ENCODE peak calls at places on chromosomes 11 and 22, in five cellular contexts. E, U, H, R and L are unnamed samples.

GRCh38 chr11:130655308-130655707 is 206.9 kb downstream of the ADAMTS15 start:
- DNase-seq in E (no peak), U (no peak), H (no peak), R (no peak), L (no peak)

GRCh38 chr11:17810736-17811135 is 76.2 kb downstream of the KCNC1 start:
- DNase-seq in E (peak), U (no peak), H (no peak), R (no peak), L (no peak)

GRCh38 chr11:37259734-37260133 is 661.7 kb upstream of the RAG2 start:
- DNase-seq in E (no peak), U (no peak), H (no peak), R (no peak), L (no peak)

GRCh38 chr22:19231986-19232385 is 53.5 kb upstream of the SLC25A1 start:
- DNase-seq in E (no peak), U (no peak), H (no peak), R (no peak), L (no peak)

GRCh38 chr22:21699643-21700042 is 33.8 kb downstream of the PPIL2 start:
- DNase-seq in E (no peak), U (no peak), H (no peak), R (no peak), L (no peak)

GRCh38 chr11:102293873-102294601 is 23.2 kb upstream of the BIRC3 start:
- DNase-seq in E (peak), U (no peak), H (peak), R (peak), L (no peak)

GRCh38 chr11:76209956-76210885 is 3.9 kb upstream of the WNT11 start:
- DNase-seq in E (peak), U (peak), H (peak), R (no peak), L (no peak)

GRCh38 chr22:49305215-49305965 is 522.3 kb downstream of the BRD1 start:
- DNase-seq in E (no peak), U (no peak), H (no peak), R (peak), L (peak)

GRCh38 chr11:110447897-110448522 is 18.3 kb downstream of the FDX1 start:
- DNase-seq in E (no peak), U (no peak), H (no peak), R (no peak), L (no peak)

GRCh38 chr22:33850724-33851123 is 69.6 kb downstream of the LARGE1 start:
- DNase-seq in E (no peak), U (no peak), H (no peak), R (no peak), L (no peak)

GRCh38 chr22:39518996-39519680 is 1.2 kb upstream of the ATF4 start:
- DNase-seq in E (peak), U (no peak), H (peak), R (no peak), L (no peak)

GRCh38 chr11:120066738-120067303 is 71.1 kb downstream of the TRIM29 start:
- DNase-seq in E (no peak), U (no peak), H (no peak), R (no peak), L (no peak)

GRCh38 chr22:17985606-17986005 is 38.8 kb downstream of the MICAL3 start:
- DNase-seq in E (no peak), U (no peak), H (no peak), R (no peak), L (no peak)

GRCh38 chr11:132177106-132177505 is 806.7 kb downstream of the NTM start:
- DNase-seq in E (peak), U (no peak), H (peak), R (no peak), L (no peak)

GRCh38 chr11:85626496-85626895 is 648 bp downstream of the DLG2 start:
- DNase-seq in E (no peak), U (peak), H (no peak), R (no peak), L (no peak)

GRCh38 chr11:83713701-83714100 is 427.5 kb upstream of the CCDC90B start:
- DNase-seq in E (peak), U (peak), H (peak), R (no peak), L (no peak)

GRCh38 chr22:36874731-36875130 is 13.9 kb downstream of the NCF4 start:
- DNase-seq in E (no peak), U (no peak), H (no peak), R (no peak), L (no peak)

GRCh38 chr22:41030891-41031290 is 61.5 kb upstream of the EP300 start:
- DNase-seq in E (peak), U (no peak), H (no peak), R (no peak), L (no peak)

GRCh38 chr22:24697141-24697540 is 77.4 kb downstream of the PIWIL3 start:
- DNase-seq in E (no peak), U (no peak), H (no peak), R (no peak), L (no peak)

GRCh38 chr22:26889794-26890193 is 232.4 kb downstream of the MIAT start:
- DNase-seq in E (no peak), U (no peak), H (no peak), R (no peak), L (no peak)

GRCh38 chr11:70297341-70297740 is 26.9 kb downstream of the PPFIA1 start:
- DNase-seq in E (peak), U (no peak), H (peak), R (no peak), L (no peak)

GRCh38 chr11:88016392-88017020 is 158.7 kb downstream of the RAB38 start:
- DNase-seq in E (peak), U (peak), H (peak), R (peak), L (no peak)

GRCh38 chr11:69383946-69384547 is 90.1 kb downstream of the MYEOV start:
- DNase-seq in E (no peak), U (no peak), H (no peak), R (no peak), L (no peak)

GRCh38 chr11:76670475-76671235 is at the start of gene LRRC32:
- DNase-seq in E (no peak), U (peak), H (no peak), R (no peak), L (no peak)

GRCh38 chr11:70490208-70490607 is 91.9 kb downstream of the CTTN start:
- DNase-seq in E (no peak), U (no peak), H (no peak), R (no peak), L (no peak)

GRCh38 chr22:21741790-21742189 is 6.2 kb upstream of the YPEL1 start:
- DNase-seq in E (no peak), U (no peak), H (no peak), R (no peak), L (no peak)

GRCh38 chr11:116563028-116563712 is 209.6 kb downstream of the BUD13 start:
- DNase-seq in E (peak), U (peak), H (no peak), R (no peak), L (no peak)

GRCh38 chr11:117743121-117743815 is 53.7 kb downstream of the DSCAML1 start:
- DNase-seq in E (no peak), U (no peak), H (no peak), R (no peak), L (no peak)

GRCh38 chr11:108654994-108655631 is 9.8 kb upstream of the DDX10 start:
- DNase-seq in E (peak), U (no peak), H (peak), R (peak), L (no peak)

GRCh38 chr22:44045171-44045570 is 21.1 kb downstream of the PARVB start:
- DNase-seq in E (peak), U (no peak), H (peak), R (no peak), L (no peak)

GRCh38 chr22:30044369-30044768 is 35.9 kb upstream of the HORMAD2 start:
- DNase-seq in E (peak), U (no peak), H (peak), R (peak), L (no peak)

GRCh38 chr11:40445391-40445790 is 1014.1 kb downstream of the LRRC4C start:
- DNase-seq in E (peak), U (no peak), H (peak), R (no peak), L (no peak)

GRCh38 chr22:23376256-23376655 is 195.9 kb downstream of the BCR start:
- DNase-seq in E (no peak), U (no peak), H (no peak), R (peak), L (no peak)

GRCh38 chr11:98798333-98798732 is 222.4 kb upstream of the CNTN5 start:
- DNase-seq in E (no peak), U (no peak), H (no peak), R (no peak), L (no peak)

GRCh38 chr11:67022961-67023956 is at the start of gene SYT12:
- DNase-seq in E (no peak), U (no peak), H (no peak), R (no peak), L (no peak)

GRCh38 chr11:27471067-27471587 is 1.5 kb downstream of the LGR4 start:
- DNase-seq in E (no peak), U (no peak), H (peak), R (no peak), L (peak)

GRCh38 chr11:47372422-47372821 is 5.9 kb downstream of the SPI1 start:
- DNase-seq in E (no peak), U (no peak), H (peak), R (no peak), L (no peak)

GRCh38 chr11:35598254-35599125 is 19.8 kb upstream of the FJX1 start:
- DNase-seq in E (peak), U (no peak), H (peak), R (no peak), L (no peak)

DNA sequence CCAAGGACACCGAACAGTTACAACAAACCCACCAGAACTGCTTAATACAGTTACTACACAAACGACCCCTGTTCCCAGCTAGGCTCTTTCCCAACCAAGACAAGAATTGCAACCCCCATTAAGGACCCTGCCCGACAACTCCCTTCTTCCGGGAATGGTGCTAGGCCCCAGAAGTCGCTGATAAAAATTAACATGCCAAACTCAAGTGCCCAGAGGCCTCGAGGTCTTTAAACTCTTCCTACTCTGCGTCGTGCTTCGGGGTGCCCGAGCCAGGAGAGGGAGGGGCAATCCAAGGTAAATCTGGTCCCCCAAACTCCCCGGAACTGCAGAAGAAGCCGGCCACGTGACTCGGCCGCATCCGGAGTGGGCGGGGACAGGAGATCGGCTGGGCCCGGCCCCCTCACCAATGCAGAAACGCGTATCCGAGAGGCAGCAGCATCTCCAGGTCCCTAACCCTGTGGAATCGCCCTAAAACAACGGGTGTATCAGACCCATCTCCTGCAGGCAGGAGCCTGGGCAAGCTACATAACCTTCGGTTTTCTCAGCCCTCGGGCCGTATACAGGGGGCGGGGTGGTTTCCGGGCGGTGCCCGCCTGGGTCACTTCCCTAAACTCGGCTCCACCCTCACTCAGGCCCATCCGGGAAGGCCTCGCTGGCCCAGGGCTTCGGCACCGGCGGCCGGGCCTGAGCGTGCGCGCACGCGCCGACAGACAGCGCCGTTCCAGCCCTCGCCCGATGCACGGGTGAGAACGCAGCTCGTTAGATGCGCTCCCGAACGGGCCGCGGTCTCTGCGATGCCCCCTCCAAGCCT is 1.1 kb downstream of the CFL1 start:
- DNase-seq in E (peak), U (peak), H (peak), R (no peak), L (peak)
- H3K27ac ChIP-seq in E (peak), U (peak), H (peak), R (peak), L (peak)

DNA sequence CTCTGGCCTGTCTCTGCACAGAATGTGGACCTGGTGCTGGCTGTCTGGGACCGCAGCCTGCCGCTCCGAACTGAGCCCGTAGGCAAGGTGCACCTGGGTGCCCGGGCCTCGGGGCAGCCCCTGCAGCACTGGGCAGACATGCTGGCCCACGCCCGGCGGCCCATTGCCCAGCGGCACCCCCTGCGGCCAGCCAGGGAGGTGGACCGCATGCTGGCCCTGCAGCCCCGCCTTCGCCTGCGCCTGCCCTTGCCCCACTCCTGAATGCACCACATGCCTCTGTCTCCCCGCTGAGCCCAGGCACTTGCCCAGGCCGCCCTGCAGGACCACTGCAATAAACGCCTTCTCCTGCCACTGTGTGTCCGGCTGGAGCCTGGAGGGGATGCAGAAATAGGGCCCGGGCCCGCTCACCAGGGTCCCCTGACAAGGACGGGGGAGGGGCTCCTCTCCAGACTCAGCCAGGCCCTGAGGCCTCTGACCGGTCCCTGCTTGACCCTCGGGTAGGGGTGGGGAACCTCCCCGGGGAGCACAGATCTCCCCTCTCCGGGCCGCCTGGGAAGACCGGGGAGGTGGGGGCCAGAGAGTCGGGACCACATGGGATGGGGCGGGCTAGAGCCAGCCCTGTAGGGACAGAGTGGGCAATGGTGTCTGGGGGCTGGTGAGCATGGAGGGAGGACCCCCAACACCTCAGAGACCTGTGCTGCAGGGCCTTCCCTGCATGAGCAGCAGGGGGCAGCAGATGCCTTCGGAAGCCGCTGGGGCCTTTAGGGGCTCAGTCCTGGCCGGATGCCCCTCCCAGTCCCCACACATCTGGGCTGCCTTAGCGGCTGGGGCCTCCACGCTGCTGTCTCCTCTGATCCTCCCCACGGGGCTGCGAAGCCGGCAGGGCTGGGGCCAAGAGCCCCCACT is 1.4 kb upstream of the TNNI2 start:
- DNase-seq in E (peak), U (no peak), H (no peak), R (no peak), L (peak)
- H3K27ac ChIP-seq in E (no peak), U (peak), H (no peak), R (no peak), L (no peak)

GRCh38 chr11:59284773-59285129 is 72.0 kb upstream of the MPEG1 start:
- DNase-seq in E (no peak), U (no peak), H (no peak), R (no peak), L (no peak)
- H3K27ac ChIP-seq in E (no peak), U (no peak), H (no peak), R (no peak), L (no peak)

DNA sequence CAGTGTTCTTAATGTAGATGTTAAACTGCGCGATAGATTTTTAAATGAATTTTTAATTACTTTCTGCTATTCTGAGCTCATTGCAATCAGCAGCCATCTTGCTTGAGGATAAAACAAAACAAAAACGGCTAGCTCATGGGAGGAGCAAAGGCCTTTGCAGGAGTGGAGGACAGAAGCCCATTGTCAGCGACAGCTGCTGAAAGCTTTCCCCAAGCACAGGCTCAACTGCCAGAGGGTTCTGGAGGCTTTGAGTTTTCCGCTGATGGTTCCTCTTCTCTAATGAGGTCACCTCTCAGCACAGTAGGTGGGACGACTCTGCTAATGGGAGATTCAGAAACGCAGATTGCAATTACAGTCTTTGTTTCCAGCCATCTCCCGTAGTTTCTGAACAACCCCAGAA is 167.1 kb upstream of the TTC12 start:
- DNase-seq in E (no peak), U (no peak), H (no peak), R (no peak), L (peak)
- H3K27ac ChIP-seq in E (no peak), U (no peak), H (no peak), R (no peak), L (peak)

DNA sequence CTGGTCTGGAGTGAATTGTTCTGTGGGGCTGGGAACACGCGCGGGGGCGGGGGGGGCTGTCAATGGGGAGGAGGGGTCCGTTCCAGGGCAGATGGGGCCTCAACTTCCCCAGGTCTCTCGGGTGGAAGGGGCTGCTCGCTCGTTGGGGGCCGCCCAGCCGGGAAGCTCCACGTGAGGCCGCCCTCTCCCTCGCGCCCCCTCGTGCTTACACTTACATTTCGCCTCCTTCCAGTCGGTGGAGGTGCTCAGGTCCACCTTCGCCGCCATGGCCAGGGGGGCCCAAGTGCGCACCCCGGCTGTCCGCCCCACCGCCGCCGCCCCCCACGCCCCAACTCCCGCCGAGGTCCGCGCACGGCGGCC is 451 bp downstream of the MACROD1 start:
- DNase-seq in E (no peak), U (peak), H (no peak), R (no peak), L (no peak)
- H3K27ac ChIP-seq in E (peak), U (peak), H (no peak), R (peak), L (peak)

GRCh38 chr11:44978961-44979331 is 28.3 kb upstream of the TP53I11 start:
- DNase-seq in E (no peak), U (no peak), H (no peak), R (no peak), L (no peak)
- H3K27ac ChIP-seq in E (no peak), U (peak), H (no peak), R (no peak), L (no peak)

DNA sequence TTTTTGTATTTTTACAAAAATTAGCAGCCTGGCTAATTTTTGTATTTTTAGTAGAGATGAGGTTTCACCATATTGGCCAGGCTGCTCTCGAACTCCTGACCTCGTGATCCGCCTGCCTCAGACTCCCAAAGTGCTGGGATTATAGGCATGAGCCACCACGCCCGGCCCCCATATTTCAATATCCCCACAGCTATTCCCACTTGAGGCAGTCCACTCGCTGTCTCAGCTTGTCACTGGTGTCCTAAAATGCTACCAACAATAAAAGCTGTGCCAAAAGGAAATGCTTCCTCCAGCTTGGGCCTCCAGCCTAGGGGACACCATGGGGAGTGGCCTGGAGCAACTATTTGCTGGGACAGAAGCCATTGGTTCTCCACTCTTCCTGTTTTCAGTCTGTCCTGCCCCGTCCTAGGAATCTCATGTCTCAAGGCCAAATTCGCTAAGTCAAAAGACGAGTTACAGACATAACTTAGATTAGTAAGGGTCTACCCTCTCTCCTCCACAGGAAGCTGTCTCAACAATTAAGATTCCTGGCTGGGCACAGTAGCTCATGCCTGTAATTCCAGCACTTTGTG is 7.3 kb upstream of the SPINDOC start:
- DNase-seq in E (no peak), U (no peak), H (no peak), R (no peak), L (no peak)
- H3K27ac ChIP-seq in E (no peak), U (peak), H (no peak), R (no peak), L (no peak)

GRCh38 chr22:35589736-35590079 is 27.4 kb downstream of the MB start:
- DNase-seq in E (no peak), U (no peak), H (no peak), R (no peak), L (no peak)
- H3K27ac ChIP-seq in E (no peak), U (peak), H (no peak), R (peak), L (no peak)